ENCODE peak calls at places on chromosomes 4 and X, in four cellular contexts. G, U, C and W are unnamed samples.

GRCh38 chr4:107243141-107243779 is 207.1 kb upstream of the DKK2 start:
- DNase-seq in G (no peak), U (peak), C (no peak), W (no peak)

GRCh38 chr4:98744372-98745150 is 86.2 kb upstream of the TSPAN5 start:
- DNase-seq in G (no peak), U (no peak), C (no peak), W (no peak)

GRCh38 chrX:9829308-9830267 is 43.4 kb downstream of the SHROOM2 start:
- DNase-seq in G (no peak), U (no peak), C (peak), W (no peak)

GRCh38 chr4:82784615-82785247 is 13.9 kb downstream of the SCD5 start:
- DNase-seq in G (no peak), U (no peak), C (no peak), W (no peak)

GRCh38 chr4:7351014-7351413 is 83.7 kb downstream of the PSAPL1 start:
- DNase-seq in G (no peak), U (no peak), C (no peak), W (no peak)

GRCh38 chr4:52914051-52914605 is 52.0 kb downstream of the RASL11B start:
- DNase-seq in G (no peak), U (no peak), C (no peak), W (peak)

GRCh38 chr4:59091376-59092142 is 1981.4 kb upstream of the IGFBP7 start:
- DNase-seq in G (no peak), U (no peak), C (no peak), W (no peak)

GRCh38 chrX:152989292-152989658 is 4.6 kb downstream of the PNMA5 start:
- DNase-seq in G (no peak), U (no peak), C (no peak), W (no peak)

GRCh38 chr4:140851032-140851636 is 94.9 kb upstream of the TBC1D9 start:
- DNase-seq in G (peak), U (peak), C (peak), W (peak)

GRCh38 chr4:142846729-142847606 is 867 bp upstream of the INPP4B start:
- DNase-seq in G (no peak), U (peak), C (no peak), W (peak)

GRCh38 chr4:121156822-121157769 is 7.0 kb downstream of the TNIP3 start:
- DNase-seq in G (no peak), U (peak), C (no peak), W (no peak)

GRCh38 chrX:63418211-63418610 is 67.1 kb upstream of the SPIN4 start:
- DNase-seq in G (no peak), U (no peak), C (no peak), W (no peak)

GRCh38 chr4:65865489-65865888 is 195.2 kb upstream of the EPHA5 start:
- DNase-seq in G (no peak), U (peak), C (no peak), W (peak)

GRCh38 chrX:15563056-15563455 is 37.7 kb downstream of the ACE2 start:
- DNase-seq in G (no peak), U (no peak), C (no peak), W (no peak)

GRCh38 chr4:152939655-152940054 is 3.5 kb downstream of the FHDC1 start:
- DNase-seq in G (no peak), U (no peak), C (no peak), W (no peak)

GRCh38 chr4:54227261-54228063 is 1.6 kb upstream of the PDGFRA start:
- DNase-seq in G (no peak), U (peak), C (no peak), W (no peak)

GRCh38 chr4:7266525-7267292 is 74.4 kb downstream of the SORCS2 start:
- DNase-seq in G (no peak), U (no peak), C (no peak), W (no peak)

GRCh38 chr4:70688795-70689231 is 481 bp downstream of the UTP3 start:
- DNase-seq in G (no peak), U (no peak), C (no peak), W (no peak)

GRCh38 chrX:2391869-2392606 is 108.7 kb downstream of the DHRSX start:
- DNase-seq in G (peak), U (no peak), C (no peak), W (peak)

DNA sequence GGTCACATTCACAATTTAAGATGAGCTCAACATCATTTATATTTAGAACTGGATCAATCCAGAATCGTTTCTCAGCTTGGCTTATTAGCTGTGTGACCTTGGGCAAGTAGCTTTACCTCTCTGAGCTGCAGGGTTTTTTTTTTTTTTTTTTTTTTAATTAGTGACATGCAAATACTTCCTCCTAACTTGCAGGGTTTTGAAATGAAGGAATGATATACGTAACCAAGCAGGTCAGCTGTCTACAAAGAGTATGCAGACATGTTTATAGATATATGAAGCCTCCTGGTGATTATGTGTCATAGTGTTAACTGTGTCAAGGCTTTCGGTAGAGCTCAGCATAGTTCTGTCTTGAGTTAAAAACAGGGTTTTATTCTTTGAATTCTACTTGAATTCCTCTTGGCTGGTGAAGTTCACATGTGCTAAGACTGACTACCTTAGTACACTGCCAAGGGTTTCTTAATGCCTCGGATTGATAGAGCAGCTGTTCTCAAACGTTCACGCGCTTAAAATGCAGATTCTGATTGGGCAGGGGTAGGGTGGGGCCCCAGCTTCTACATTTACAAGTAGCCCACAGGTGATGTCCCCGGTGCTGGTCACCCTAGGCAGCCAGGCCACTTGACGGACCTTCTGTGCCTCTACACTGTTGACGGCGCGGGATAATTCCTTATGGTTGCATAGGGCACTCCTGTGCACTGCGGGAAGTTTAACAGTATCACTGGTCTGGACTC is 645 bp upstream of the STS start:
- DNase-seq in G (peak), U (no peak), C (no peak), W (no peak)
- TF ChIP-seq FOXK2 in G (no peak), U (no peak), C (no peak), W (no peak)

GRCh38 chr4:37680089-37680488 is 6.1 kb downstream of the RELL1 start:
- DNase-seq in G (no peak), U (no peak), C (no peak), W (no peak)

GRCh38 chr4:37682701-37683401 is 3.3 kb downstream of the RELL1 start:
- DNase-seq in G (no peak), U (no peak), C (peak), W (peak)

GRCh38 chr4:37675587-37676290 is 10.4 kb downstream of the RELL1 start:
- DNase-seq in G (no peak), U (no peak), C (peak), W (no peak)

GRCh38 chr4:37674446-37674845 is 11.7 kb downstream of the RELL1 start:
- DNase-seq in G (no peak), U (no peak), C (no peak), W (no peak)

DNA sequence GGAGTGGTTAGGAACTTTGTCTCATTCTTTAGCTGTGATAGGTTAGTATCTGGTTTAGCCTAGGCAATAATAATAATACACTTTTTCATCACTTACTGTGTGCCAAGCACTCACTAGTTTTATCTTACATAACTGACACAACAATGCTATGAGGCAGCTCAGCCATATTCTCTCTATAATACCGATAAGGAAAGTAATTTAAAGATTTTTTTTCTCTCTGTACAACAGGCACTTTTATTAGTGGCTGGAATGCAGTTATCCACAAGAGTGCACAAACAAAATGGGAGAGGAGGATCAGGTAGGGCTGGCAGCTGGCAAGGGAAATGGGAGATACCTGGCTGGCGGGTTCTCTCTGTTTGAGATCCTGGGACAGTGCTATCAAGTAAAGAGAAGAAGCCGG is 7.6 kb downstream of the RELL1 start:
- DNase-seq in G (no peak), U (no peak), C (no peak), W (no peak)
- TF ChIP-seq FOXK2 in G (no peak), U (no peak), C (no peak), W (no peak)

DNA sequence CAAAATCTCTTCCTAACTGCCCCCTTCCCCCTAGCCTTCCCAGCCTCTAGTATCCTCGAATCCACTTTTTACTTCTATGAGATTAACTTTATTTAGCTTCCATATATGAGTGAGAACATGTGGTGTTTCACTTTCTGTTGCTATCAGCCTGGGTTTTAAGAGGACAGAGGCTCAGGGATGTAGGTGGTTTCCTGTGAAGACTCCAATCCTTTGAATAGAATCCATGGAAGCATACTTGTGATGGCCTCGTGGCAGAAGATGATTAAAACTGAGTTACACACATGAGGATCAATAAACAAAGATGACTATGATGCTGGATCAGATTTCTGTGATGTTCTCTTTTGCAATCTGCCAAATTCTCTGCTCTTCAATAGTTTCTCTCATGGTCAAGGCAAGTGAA is 29.8 kb downstream of the CD99L2 start:
- DNase-seq in G (no peak), U (no peak), C (no peak), W (no peak)
- TF ChIP-seq FOXK2 in G (no peak), U (no peak), C (no peak), W (no peak)

GRCh38 chr4:124484008-124484407 is 228.5 kb downstream of the ANKRD50 start:
- DNase-seq in G (no peak), U (no peak), C (no peak), W (no peak)
- TF ChIP-seq FOXK2 in G (no peak), U (no peak), C (no peak), W (no peak)

GRCh38 chr4:156933633-156934258 is 37.9 kb downstream of the PDGFC start:
- DNase-seq in G (no peak), U (no peak), C (no peak), W (peak)
- TF ChIP-seq FOXK2 in G (no peak), U (no peak), C (no peak), W (no peak)

GRCh38 chr4:118972167-118972566 is 83.5 kb downstream of the SYNPO2 start:
- DNase-seq in G (no peak), U (no peak), C (no peak), W (no peak)

GRCh38 chr4:118968813-118969212 is 80.2 kb downstream of the SYNPO2 start:
- DNase-seq in G (no peak), U (no peak), C (no peak), W (no peak)

GRCh38 chr4:118968006-118968405 is 79.4 kb downstream of the SYNPO2 start:
- DNase-seq in G (no peak), U (no peak), C (peak), W (no peak)

GRCh38 chr4:118967393-118967792 is 78.7 kb downstream of the SYNPO2 start:
- DNase-seq in G (no peak), U (no peak), C (no peak), W (no peak)

GRCh38 chr4:118969359-118969758 is 80.7 kb downstream of the SYNPO2 start:
- DNase-seq in G (no peak), U (peak), C (no peak), W (peak)
- TF ChIP-seq FOXK2 in G (no peak), U (no peak), C (no peak), W (no peak)

GRCh38 chr4:150583287-150584197 is 1.6 kb downstream of the MAB21L2 start:
- DNase-seq in G (no peak), U (no peak), C (no peak), W (no peak)
- TF ChIP-seq FOXK2 in G (no peak), U (no peak), C (no peak), W (no peak)